ENCODE peak calls at places on chromosomes 13 and 19, in four cellular contexts. Z is GM12878, K is K562, O is HepG2. X is an unnamed sample.

GRCh38 chr19:912181-913079 is 589 bp downstream of the R3HDM4 start:
- DNase-seq in Z (no peak), O (no peak), K (peak), X (peak)

GRCh38 chr13:107450931-107451330 is 764.4 kb downstream of the LIG4 start:
- DNase-seq in K (no peak), Z (no peak), O (no peak), X (no peak)

GRCh38 chr13:26262156-26262555 is 8.2 kb downstream of the CDK8 start:
- DNase-seq in O (no peak), K (no peak), Z (no peak), X (no peak)

GRCh38 chr13:41050041-41050440 is 11.3 kb upstream of the WBP4 start:
- DNase-seq in O (no peak), K (no peak), Z (no peak), X (no peak)

GRCh38 chr13:42539670-42540069 is 34.3 kb upstream of the TNFSF11 start:
- DNase-seq in O (no peak), Z (no peak), K (no peak), X (no peak)

GRCh38 chr13:49584771-49585182 is 581 bp downstream of the RCBTB1 start:
- DNase-seq in Z (no peak), O (no peak), K (no peak), X (no peak)

GRCh38 chr13:62702502-62702901 is 1286.9 kb upstream of the PCDH20 start:
- DNase-seq in K (no peak), O (no peak), Z (no peak), X (no peak)

GRCh38 chr13:110812111-110812868 is 98.8 kb downstream of the ING1 start:
- DNase-seq in K (no peak), Z (no peak), O (no peak), X (no peak)

GRCh38 chr13:110726726-110727125 is 13.2 kb downstream of the ING1 start:
- DNase-seq in Z (no peak), K (no peak), O (no peak), X (no peak)

GRCh38 chr19:11767633-11768133 is 883 bp downstream of the ZNF441 start:
- DNase-seq in Z (peak), O (peak), K (peak), X (no peak)

GRCh38 chr13:112760931-112761330 is 71.1 kb downstream of the ATP11A start:
- DNase-seq in O (no peak), Z (no peak), K (no peak), X (no peak)

DNA sequence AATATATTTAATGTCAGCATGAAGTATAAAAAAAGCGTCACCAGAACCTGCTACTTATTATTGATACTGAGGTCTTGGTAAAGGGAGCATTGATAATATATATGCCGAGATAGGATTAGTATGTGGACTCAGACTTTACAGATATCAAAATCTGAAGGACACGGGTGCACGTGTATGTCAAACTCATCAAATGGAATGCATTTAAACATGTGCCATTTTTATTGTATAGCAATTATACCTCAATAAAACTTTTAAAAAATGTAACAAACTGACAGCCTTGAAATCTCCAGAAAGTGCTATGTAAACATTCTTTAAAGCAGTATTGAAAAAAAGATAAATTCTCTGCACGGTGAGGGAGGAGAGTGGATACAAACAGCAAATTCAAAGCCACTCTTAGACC is 157.9 kb downstream of the RNF17 start:
- DNase-seq in K (no peak), O (no peak), Z (no peak), X (no peak)
- TF ChIP-seq TARDBP in K (no peak), O (no peak), Z (no peak), X (no peak)

DNA sequence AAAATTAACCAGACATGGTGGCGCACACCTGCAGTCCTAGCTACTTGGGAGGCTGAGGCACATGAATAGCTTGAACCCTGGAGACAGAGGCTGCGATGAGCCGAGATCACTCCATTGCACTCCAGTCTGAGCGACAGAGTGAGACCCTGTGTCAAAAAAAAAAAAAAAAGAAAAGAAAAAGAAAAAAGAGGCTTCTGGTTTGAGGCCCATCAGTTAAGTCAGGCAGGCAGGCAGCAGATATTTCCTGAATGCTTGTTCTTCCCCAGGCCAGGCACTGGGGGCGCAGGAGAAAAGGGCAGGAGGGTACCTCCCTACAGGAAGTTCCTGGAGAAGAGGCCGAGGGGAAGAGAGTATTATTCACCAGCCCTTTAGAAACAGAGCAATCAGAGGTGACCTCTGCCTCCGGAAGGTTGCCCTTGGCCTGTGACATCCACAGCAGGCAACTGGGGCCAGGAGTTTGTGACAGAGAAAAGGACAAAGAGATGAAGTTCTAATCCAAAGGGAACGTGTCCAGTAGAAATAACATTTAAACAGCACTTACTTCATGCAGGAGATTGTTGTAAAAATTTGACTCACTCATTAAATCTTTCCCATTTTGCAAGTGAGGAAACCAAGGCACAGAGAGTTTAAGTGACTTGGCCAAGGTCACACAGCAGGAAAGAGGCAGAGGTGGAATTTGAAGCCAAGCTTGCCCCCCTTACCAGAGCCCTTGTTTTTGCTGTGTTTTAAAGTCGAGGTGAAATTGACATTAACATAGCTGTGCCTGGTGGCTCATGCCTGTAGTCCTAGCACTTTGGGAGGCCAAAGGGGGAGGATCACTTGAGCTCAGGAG is 4.3 kb upstream of the RLN3 start:
- DNase-seq in O (peak), K (peak), Z (no peak), X (peak)
- TF ChIP-seq TARDBP in O (peak), K (no peak), Z (no peak), X (no peak)

GRCh38 chr13:31772231-31772630 is 32.9 kb downstream of the RXFP2 start:
- DNase-seq in O (no peak), Z (no peak), K (no peak), X (no peak)
- TF ChIP-seq TARDBP in O (no peak), Z (no peak), K (no peak), X (no peak)

GRCh38 chr19:39158646-39159260 is 33.2 kb downstream of the PAK4 start:
- DNase-seq in O (no peak), K (peak), Z (no peak), X (no peak)

GRCh38 chr19:39162441-39163043 is 34.2 kb upstream of the NCCRP1 start:
- DNase-seq in O (no peak), Z (no peak), K (no peak), X (no peak)

GRCh38 chr19:39160889-39161672 is 35.5 kb downstream of the PAK4 start:
- DNase-seq in K (no peak), O (no peak), Z (no peak), X (no peak)

GRCh38 chr19:39157997-39158389 is 32.4 kb downstream of the PAK4 start:
- DNase-seq in O (no peak), K (no peak), Z (no peak), X (no peak)

GRCh38 chr19:39160523-39160861 is 34.9 kb downstream of the PAK4 start:
- DNase-seq in O (no peak), K (no peak), Z (no peak), X (no peak)
- TF ChIP-seq TARDBP in O (no peak), K (no peak), Z (no peak), X (no peak)

GRCh38 chr13:91384891-91385290 is 13.5 kb upstream of the GPC5 start:
- DNase-seq in O (no peak), K (no peak), Z (no peak), X (no peak)

GRCh38 chr13:91383836-91384235 is 14.6 kb upstream of the GPC5 start:
- DNase-seq in O (no peak), Z (no peak), K (no peak), X (no peak)

GRCh38 chr13:91381371-91381770 is 17.1 kb upstream of the GPC5 start:
- DNase-seq in O (no peak), Z (no peak), K (no peak), X (no peak)
- TF ChIP-seq TARDBP in O (no peak), Z (no peak), K (no peak), X (no peak)

DNA sequence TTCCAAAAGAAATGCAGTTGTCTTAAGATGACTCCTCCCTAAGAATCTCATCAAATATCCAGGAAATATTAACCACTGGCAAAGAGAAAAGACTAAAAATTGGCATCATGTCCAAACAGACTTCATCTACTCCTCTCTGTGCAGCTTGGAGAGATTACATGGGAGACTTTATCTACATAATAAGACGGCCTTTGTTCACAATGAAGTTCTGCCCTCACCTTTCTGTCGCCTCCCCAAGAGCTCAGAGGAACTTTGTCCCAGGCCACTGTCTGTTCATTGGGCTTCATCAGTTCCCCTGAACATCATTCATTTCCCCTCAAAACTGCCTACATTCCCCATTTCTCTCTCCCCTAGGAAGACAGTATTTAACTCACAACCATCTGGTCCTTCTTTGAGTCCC is 22.4 kb upstream of the MRI1 start:
- DNase-seq in O (no peak), Z (no peak), K (no peak), X (no peak)
- TF ChIP-seq TARDBP in O (no peak), Z (no peak), K (no peak), X (no peak)

X was measured in HEK293T.